ENCODE peak calls at places on chromosomes 7 and 10, in nine cellular contexts. X is IMR-90, R is uterus, Y is HepG2, U is ovary, W is body of pancreas, L is HCT116, D is heart left ventricle, H is right lobe of liver. K is an unnamed sample. For H3K4me1, the result is how much of the 10 kb centered on the place peaks cover.

GRCh38 chr10:97332586-97333350 is 1.8 kb downstream of the FRAT2 start:
- DNase-seq in X (peak), R (peak), Y (peak), U (peak), W (peak), L (no peak), D (peak), H (peak), K (peak)

GRCh38 chr7:50121269-50121668 is 28.2 kb upstream of the ZPBP start:
- DNase-seq in X (no peak), R (no peak), Y (no peak), U (no peak), W (no peak), L (no peak), D (no peak), H (no peak), K (no peak)

GRCh38 chr7:113285411-113285810 is 167.1 kb upstream of the SMIM30 start:
- DNase-seq in X (peak), R (no peak), Y (no peak), U (no peak), W (no peak), L (no peak), D (no peak), H (no peak), K (no peak)

GRCh38 chr10:13877154-13877909 is 290.6 kb downstream of the PRPF18 start:
- DNase-seq in X (peak), R (peak), Y (peak), U (no peak), W (peak), L (no peak), D (no peak), H (no peak), K (no peak)

GRCh38 chr7:116162236-116162635 is 48.1 kb upstream of the TES start:
- DNase-seq in X (no peak), R (no peak), Y (no peak), U (no peak), W (no peak), L (no peak), D (no peak), H (no peak), K (no peak)

GRCh38 chr10:3999642-4000041 is 214.6 kb upstream of the KLF6 start:
- DNase-seq in X (no peak), R (no peak), Y (no peak), U (no peak), W (no peak), L (no peak), D (no peak), H (no peak), K (no peak)

GRCh38 chr7:66847879-66848810 is 72.9 kb upstream of the TMEM248 start:
- DNase-seq in X (peak), R (no peak), Y (peak), U (no peak), W (no peak), L (no peak), D (no peak), H (no peak), K (no peak)

GRCh38 chr10:77592946-77593636 is 44.5 kb downstream of the KCNMA1 start:
- DNase-seq in X (peak), R (no peak), Y (no peak), U (no peak), W (no peak), L (peak), D (no peak), H (no peak), K (peak)

GRCh38 chr10:103455235-103455634 is 3.1 kb upstream of the CALHM2 start:
- DNase-seq in X (no peak), R (no peak), Y (no peak), U (no peak), W (no peak), L (no peak), D (no peak), H (no peak), K (no peak)

GRCh38 chr7:44235582-44236332 is 35.0 kb downstream of the YKT6 start:
- DNase-seq in X (no peak), R (no peak), Y (no peak), U (no peak), W (no peak), L (no peak), D (no peak), H (no peak), K (no peak)

GRCh38 chr7:42289473-42289872 is 52.5 kb upstream of the GLI3 start:
- DNase-seq in X (no peak), R (no peak), Y (no peak), U (no peak), W (no peak), L (no peak), D (no peak), H (no peak), K (no peak)

GRCh38 chr7:80929619-80930018 is 10.8 kb upstream of the SEMA3C start:
- DNase-seq in X (peak), R (no peak), Y (no peak), U (no peak), W (no peak), L (no peak), D (no peak), H (no peak), K (no peak)

GRCh38 chr10:3738855-3739350 is 46.1 kb downstream of the KLF6 start:
- DNase-seq in X (no peak), R (no peak), Y (no peak), U (no peak), W (no peak), L (no peak), D (no peak), H (no peak), K (no peak)

GRCh38 chr10:33391611-33392010 is 57.1 kb upstream of the NRP1 start:
- DNase-seq in X (no peak), R (no peak), Y (peak), U (no peak), W (no peak), L (no peak), D (no peak), H (no peak), K (no peak)

DNA sequence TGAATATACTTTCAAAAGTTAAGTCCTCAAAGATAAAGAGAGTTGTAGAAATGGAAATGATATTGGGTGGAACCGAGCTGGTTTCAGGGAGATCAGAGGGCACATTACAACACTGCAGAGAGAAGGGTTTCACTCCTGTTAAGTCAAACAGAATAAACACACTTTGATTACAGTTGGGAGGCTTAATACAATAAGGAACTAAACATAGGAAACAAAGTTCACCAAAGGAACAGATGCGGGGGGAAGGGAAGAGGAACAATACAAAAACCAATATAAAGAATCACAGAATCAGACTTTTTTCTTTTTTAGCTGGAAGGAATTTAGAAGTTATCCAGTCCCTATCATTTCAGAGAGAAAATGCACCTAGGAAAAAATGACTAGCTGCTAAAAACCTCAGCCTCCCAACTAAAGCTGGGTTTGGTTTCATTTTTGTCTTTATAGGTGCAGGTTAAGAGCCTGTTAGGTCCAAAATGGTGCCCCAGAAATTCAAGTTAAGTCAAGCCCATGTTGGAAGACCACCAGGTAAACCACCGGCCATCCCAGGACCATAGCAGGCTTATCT is 81.9 kb downstream of the DNMBP start:
- DNase-seq in X (no peak), R (no peak), Y (peak), U (no peak), W (no peak), L (no peak), D (no peak), H (no peak), K (no peak)
- TF ChIP-seq POLR2A in X (no peak), R (no peak), Y (no peak), U (no peak), W (peak), L (no peak), D (no peak), H (no peak), K (no peak)

GRCh38 chr10:62373995-62374861 is at the start of gene ZNF365:
- DNase-seq in X (peak), R (no peak), Y (no peak), U (peak), W (no peak), L (peak), D (peak), H (no peak), K (peak)

GRCh38 chr10:62377026-62377415 is 2.9 kb downstream of the ZNF365 start:
- DNase-seq in X (no peak), R (no peak), Y (no peak), U (no peak), W (no peak), L (no peak), D (no peak), H (no peak), K (no peak)

GRCh38 chr10:62374862-62375710 is 917 bp downstream of the ZNF365 start:
- DNase-seq in X (peak), R (no peak), Y (no peak), U (no peak), W (no peak), L (no peak), D (no peak), H (no peak), K (no peak)

GRCh38 chr10:62376064-62377025 is 2.2 kb downstream of the ZNF365 start:
- DNase-seq in X (no peak), R (no peak), Y (no peak), U (no peak), W (no peak), L (no peak), D (no peak), H (no peak), K (no peak)

DNA sequence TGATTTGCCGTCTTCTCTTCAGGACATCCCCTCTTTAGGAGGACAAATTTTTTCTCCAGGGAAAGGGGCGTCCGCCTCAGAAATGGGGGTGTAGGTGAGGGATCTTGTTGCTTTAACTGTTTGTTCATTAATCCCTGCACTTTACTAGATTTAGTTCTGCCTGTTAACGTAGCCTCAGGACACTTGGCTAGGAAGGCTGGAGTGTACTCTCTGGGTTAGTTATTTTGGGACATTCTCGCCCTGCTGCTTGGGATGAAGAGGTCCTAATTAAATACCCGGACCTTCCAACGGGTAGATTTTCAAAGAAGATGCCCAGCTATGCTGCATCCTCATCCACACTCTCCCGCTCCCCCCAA is 552 bp upstream of the ZNF365 start:
- DNase-seq in X (no peak), R (no peak), Y (no peak), U (no peak), W (no peak), L (no peak), D (no peak), H (no peak), K (no peak)
- H3K27ac ChIP-seq in X (no peak), R (no peak), Y (no peak), U (no peak), W (no peak), L (no peak), D (no peak), H (no peak), K (no peak)

DNA sequence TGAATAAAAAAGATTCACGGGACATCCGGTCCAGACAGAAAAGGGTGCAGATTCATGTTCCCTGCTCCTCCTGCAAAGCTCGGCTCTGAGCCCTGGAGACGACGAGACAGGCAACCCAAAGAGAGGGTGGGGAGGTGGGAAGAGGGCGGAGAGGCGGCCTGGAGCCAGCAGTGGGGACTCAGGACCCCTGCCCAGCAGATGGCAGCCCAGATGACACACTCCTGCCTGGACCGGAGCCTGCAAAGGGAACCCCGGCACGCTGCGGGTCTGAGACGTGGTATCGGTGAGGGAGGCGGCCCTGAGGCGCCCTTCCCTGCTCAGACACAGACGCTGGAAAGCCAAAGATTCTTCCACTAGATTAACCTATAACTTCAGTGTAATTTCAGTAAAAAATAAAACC is 250.8 kb downstream of the ELFN1 start:
- DNase-seq in X (no peak), R (no peak), Y (no peak), U (no peak), W (no peak), L (no peak), D (no peak), H (no peak), K (no peak)
- H3K4me1 ChIP-seq in X (under half), R (under half), Y (under half), U (under half), W (under half), L (under half), D (under half), H (under half), K (under half)

GRCh38 chr7:91264083-91264923 is at the start of gene FZD1:
- DNase-seq in X (peak), R (peak), Y (peak), U (peak), W (peak), L (peak), D (peak), H (peak), K (peak)
- TF ChIP-seq POLR2A in X (peak), R (peak), Y (no peak), U (peak), W (peak), L (peak), D (no peak), H (peak), K (peak)

GRCh38 chr7:137996871-137997270 is 5.0 kb downstream of the CREB3L2 start:
- DNase-seq in X (no peak), R (no peak), Y (no peak), U (no peak), W (no peak), L (no peak), D (no peak), H (no peak), K (no peak)
- H3K27ac ChIP-seq in X (no peak), R (peak), Y (peak), U (no peak), W (no peak), L (no peak), D (peak), H (no peak), K (peak)

K was measured in adrenal gland.